ENCODE peak calls at places on chromosomes 3 and 15, in nine cellular contexts. U, Q, W, H, P, M, G, A and L are unnamed samples.

GRCh38 chr3:81395739-81396138 is 365.7 kb downstream of the GBE1 start:
- DNase-seq in W (no peak), G (no peak), P (no peak), H (peak; percentile 1), U (no peak), A (no peak), M (no peak), Q (peak; percentile 4), L (no peak)

GRCh38 chr15:31399544-31400171 is 73.0 kb downstream of the KLF13 start:
- DNase-seq in G (peak; percentile 48), A (no peak), U (no peak), W (no peak), M (no peak), Q (no peak), H (no peak), P (no peak), L (no peak)

GRCh38 chr15:69820819-69821218 is 276.9 kb downstream of the TLE3 start:
- DNase-seq in G (no peak), A (peak; percentile 88), W (no peak), P (no peak), Q (no peak), M (no peak), H (no peak), U (no peak), L (no peak)

GRCh38 chr15:22780267-22780666 is 6.2 kb upstream of the NIPA1 start:
- DNase-seq in U (peak; percentile 16), A (no peak), Q (no peak), W (no peak), M (no peak), P (no peak), G (no peak), H (no peak), L (no peak)

GRCh38 chr3:155153242-155154186 is 73.4 kb downstream of the MME start:
- DNase-seq in P (no peak), H (no peak), G (no peak), Q (no peak), A (no peak), W (no peak), U (no peak), M (no peak), L (no peak)

GRCh38 chr15:40739042-40739441 is 16.0 kb downstream of the RMDN3 start:
- DNase-seq in A (no peak), H (no peak), M (no peak), G (no peak), P (no peak), Q (no peak), U (no peak), W (no peak), L (no peak)

GRCh38 chr3:60463655-60464054 is 787.6 kb downstream of the FHIT start:
- DNase-seq in A (no peak), U (no peak), G (no peak), H (no peak), W (no peak), M (no peak), Q (no peak), P (no peak), L (no peak)

GRCh38 chr3:129016725-129017530 is 15.8 kb downstream of the EFCC1 start:
- DNase-seq in H (peak; percentile 78), M (no peak), P (no peak), A (no peak), W (no peak), G (no peak), U (no peak), Q (no peak), L (no peak)

GRCh38 chr3:62201438-62202035 is 171.8 kb downstream of the FEZF2 start:
- DNase-seq in U (peak; percentile 68), A (no peak), G (peak; percentile 58), H (peak; percentile 13), P (no peak), M (no peak), W (no peak), Q (peak; percentile 6), L (no peak)

GRCh38 chr15:25777047-25777446 is 86.1 kb downstream of the ATP10A start:
- DNase-seq in W (no peak), G (no peak), P (no peak), U (no peak), H (no peak), Q (no peak), M (no peak), A (no peak), L (no peak)

GRCh38 chr3:30611613-30612421 is 5.4 kb downstream of the TGFBR2 start:
- DNase-seq in G (peak; percentile 49), H (no peak), Q (peak; percentile 73), M (no peak), A (peak; percentile 51), W (no peak), P (no peak), U (peak; percentile 62), L (no peak)

GRCh38 chr3:171245796-171246453 is 214.3 kb downstream of the TNIK start:
- DNase-seq in A (no peak), U (no peak), M (no peak), W (no peak), G (no peak), H (no peak), P (no peak), Q (no peak), L (peak; percentile 60)

GRCh38 chr3:130783629-130784028 is 37.0 kb upstream of the PIK3R4 start:
- DNase-seq in P (no peak), H (no peak), U (peak; percentile 51), Q (no peak), M (no peak), A (no peak), G (peak; percentile 56), W (no peak), L (no peak)

GRCh38 chr3:60573494-60573893 is 677.8 kb downstream of the FHIT start:
- DNase-seq in U (no peak), A (peak; percentile 23), H (no peak), W (no peak), P (no peak), G (no peak), Q (no peak), M (no peak), L (no peak)

GRCh38 chr15:90228960-90229359 is 4.8 kb downstream of the CIB1 start:
- DNase-seq in U (no peak), H (no peak), Q (no peak), W (no peak), A (no peak), M (no peak), P (peak; percentile 28), G (no peak), L (no peak)

GRCh38 chr15:82805994-82806406 is at the start of gene FSD2:
- DNase-seq in Q (no peak), W (no peak), A (no peak), P (no peak), H (no peak), G (no peak), U (no peak), M (no peak), L (no peak)
- H3K4me3 ChIP-seq in Q (no peak within 1 kb of the TSS), W (no peak within 1 kb of the TSS), A (no peak within 1 kb of the TSS), P (no peak within 1 kb of the TSS), H (no peak within 1 kb of the TSS), G (no peak within 1 kb of the TSS), U (no peak within 1 kb of the TSS), M (no peak within 1 kb of the TSS), L (no peak within 1 kb of the TSS)

GRCh38 chr3:43618142-43618541 is 3.7 kb downstream of the ANO10 start:
- DNase-seq in H (no peak), M (no peak), U (no peak), P (no peak), A (no peak), G (no peak), Q (no peak), W (no peak), L (no peak)

GRCh38 chr3:43621974-43622739 is at the start of gene ANO10:
- DNase-seq in P (peak; percentile 100), G (peak; percentile 100), M (peak; percentile 97), U (peak; percentile 99), H (peak; percentile 98), A (peak; percentile 94), W (peak; percentile 99), Q (peak; percentile 97), L (peak; percentile 96)

GRCh38 chr3:43621406-43621973 is 321 bp downstream of the ANO10 start:
- DNase-seq in A (peak; percentile 16), Q (no peak), P (peak; percentile 51), U (no peak), G (peak; percentile 20), H (peak; percentile 31), M (no peak), W (no peak), L (no peak)

GRCh38 chr3:43619593-43619992 is 2.2 kb downstream of the ANO10 start:
- DNase-seq in U (no peak), Q (no peak), P (no peak), M (no peak), W (no peak), A (no peak), G (no peak), H (no peak), L (no peak)

DNA sequence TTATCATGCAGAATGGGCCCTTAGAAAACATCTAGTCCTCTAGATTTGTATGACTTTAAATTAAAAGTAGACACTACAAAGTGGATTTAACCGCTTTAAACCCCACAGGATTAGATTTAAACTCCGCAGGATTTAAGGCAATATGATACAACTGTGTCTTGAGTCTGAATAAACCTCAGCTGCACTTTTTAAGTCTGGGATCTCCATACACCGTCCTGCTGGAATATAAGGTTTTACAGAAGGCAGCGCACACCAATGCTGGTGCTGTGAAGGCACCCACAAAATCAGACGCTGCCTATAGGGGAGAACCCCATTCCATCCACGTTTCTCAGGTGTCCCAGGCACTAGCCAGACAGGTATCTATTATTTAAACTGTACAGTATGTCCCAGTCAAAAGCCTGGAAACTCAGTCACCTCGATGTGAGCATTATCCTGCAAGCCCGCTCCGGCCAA is 832 bp downstream of the ANO10 start:
- DNase-seq in W (no peak), U (peak; percentile 21), Q (no peak), A (no peak), H (no peak), M (peak; percentile 11), G (peak; percentile 25), P (no peak), L (peak; percentile 7)
- H3K4me3 ChIP-seq in W (peak overlapping the region; percentile 97), U (peak overlapping the region; percentile 89), Q (peak overlapping the region; percentile 93), A (peak overlapping the region; percentile 74), H (peak overlapping the region; percentile 89), M (peak overlapping the region; percentile 84), G (peak overlapping the region; percentile 86), P (peak overlapping the region; percentile 71), L (peak overlapping the region; percentile 58)

DNA sequence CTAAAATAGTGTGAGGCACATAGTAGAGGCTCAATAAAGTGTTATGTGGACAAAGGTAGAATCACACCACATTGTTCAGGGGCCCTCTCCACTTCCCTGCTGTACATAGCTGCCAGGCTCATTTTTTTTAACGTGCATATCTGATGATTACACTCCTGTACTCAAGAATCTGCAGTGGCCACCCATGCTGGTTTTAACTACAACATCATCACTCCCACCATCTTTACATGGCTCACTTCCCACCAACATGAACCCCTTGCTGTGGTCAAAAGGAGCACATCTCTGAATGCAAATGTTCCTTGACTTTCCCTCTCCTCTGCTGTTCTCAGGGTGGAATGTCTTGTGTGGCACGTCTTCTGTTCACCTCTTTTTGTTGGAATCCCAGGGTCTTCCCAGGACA is 76.7 kb downstream of the FEM1B start:
- DNase-seq in W (no peak), A (peak; percentile 44), H (no peak), U (no peak), Q (no peak), P (no peak), M (no peak), G (no peak), L (no peak)
- H3K4me3 ChIP-seq in W (no peak overlapping the region), A (no peak overlapping the region), H (no peak overlapping the region), U (no peak overlapping the region), Q (no peak overlapping the region), P (no peak overlapping the region), M (no peak overlapping the region), G (no peak overlapping the region), L (no peak overlapping the region)

DNA sequence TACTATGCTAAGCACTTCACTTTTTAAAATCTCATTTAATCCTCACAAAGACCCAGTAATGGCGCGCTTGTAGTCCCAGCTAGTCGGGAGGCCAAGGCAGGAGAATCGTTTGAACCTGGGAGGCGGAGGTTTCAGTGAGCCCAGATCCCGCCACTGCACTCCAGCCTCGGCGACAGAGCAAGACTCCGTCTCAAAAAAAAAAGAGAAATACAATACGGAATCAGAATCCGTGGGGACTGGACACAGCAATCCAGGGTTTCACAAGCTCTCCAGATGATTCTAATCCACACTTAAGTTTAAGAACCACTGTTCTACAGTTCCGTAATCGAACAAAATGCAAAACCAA is 426 bp upstream of the SUMF1 start:
- DNase-seq in M (no peak), W (no peak), H (no peak), G (no peak), Q (no peak), U (no peak), A (no peak), P (no peak), L (no peak)
- H3K4me3 ChIP-seq in M (peak overlapping the region; percentile 90), W (peak overlapping the region; percentile 83), H (peak overlapping the region; percentile 71), G (peak overlapping the region; percentile 84), Q (peak overlapping the region; percentile 74), U (peak overlapping the region; percentile 66), A (peak overlapping the region; percentile 84), P (peak overlapping the region; percentile 88), L (peak overlapping the region; percentile 94)